ENCODE peak calls at places on chromosomes 7 and 10, in nine cellular contexts. T is A549; F is adrenal gland; A is epithelial cell of esophagus; O is brain microvascular endothelial cell; G is AG10803; W is sigmoid colon; D is CD8-positive, alpha-beta T cell; V is body of pancreas. K is an unnamed sample.

GRCh38 chr10:23035569-23035968 is 59.8 kb upstream of the MSRB2 start:
- DNase-seq in T (no peak), F (no peak), A (peak; percentile 26), O (peak; percentile 20), G (no peak), W (no peak), D (no peak), V (no peak), K (no peak)

GRCh38 chr10:5509236-5509635 is 9.9 kb upstream of the CALML5 start:
- DNase-seq in T (no peak), F (no peak), A (peak; percentile 48), O (no peak), G (no peak), W (no peak), D (no peak), V (no peak), K (no peak)

GRCh38 chr7:6438427-6438826 is 9.3 kb downstream of the DAGLB start:
- DNase-seq in T (no peak), F (no peak), A (no peak), O (no peak), G (no peak), W (no peak), D (no peak), V (no peak), K (no peak)

GRCh38 chr7:90209776-90210175 is 1.8 kb upstream of the STEAP2 start:
- DNase-seq in T (no peak), F (no peak), A (peak; percentile 50), O (no peak), G (peak; percentile 38), W (no peak), D (no peak), V (no peak), K (no peak)

GRCh38 chr7:78018541-78019456 is 220.2 kb downstream of the PHTF2 start:
- DNase-seq in T (peak; percentile 14), F (peak; percentile 72), A (no peak), O (peak; percentile 14), G (peak; percentile 54), W (peak; percentile 77), D (no peak), V (peak; percentile 19), K (no peak)

GRCh38 chr7:98603010-98603777 is 13.9 kb upstream of the NPTX2 start:
- DNase-seq in T (no peak), F (no peak), A (no peak), O (no peak), G (no peak), W (no peak), D (no peak), V (no peak), K (no peak)

GRCh38 chr7:74568658-74569057 is 88.9 kb upstream of the GTF2I start:
- DNase-seq in T (no peak), F (no peak), A (no peak), O (no peak), G (no peak), W (no peak), D (no peak), V (no peak), K (no peak)

GRCh38 chr10:88361494-88361893 is 221.6 kb downstream of the RNLS start:
- DNase-seq in T (no peak), F (no peak), A (no peak), O (no peak), G (no peak), W (no peak), D (no peak), V (no peak), K (no peak)

GRCh38 chr10:92142512-92142911 is 148.4 kb downstream of the CPEB3 start:
- DNase-seq in T (no peak), F (no peak), A (no peak), O (no peak), G (no peak), W (no peak), D (no peak), V (no peak), K (no peak)

GRCh38 chr7:151060416-151061234 is 1.2 kb downstream of the SLC4A2 start:
- DNase-seq in T (peak; percentile 79), F (no peak), A (peak; percentile 37), O (no peak), G (no peak), W (peak; percentile 82), D (no peak), V (peak; percentile 53), K (no peak)

GRCh38 chr7:151060113-151060415 is 675 bp downstream of the SLC4A2 start:
- DNase-seq in T (peak; percentile 48), F (no peak), A (no peak), O (no peak), G (no peak), W (no peak), D (no peak), V (no peak), K (no peak)

GRCh38 chr7:151058766-151059361 is 525 bp upstream of the SLC4A2 start:
- DNase-seq in T (no peak), F (no peak), A (peak; percentile 27), O (no peak), G (peak; percentile 45), W (no peak), D (no peak), V (no peak), K (no peak)

GRCh38 chr7:151057989-151058765 is 480 bp upstream of the CDK5 start:
- DNase-seq in T (peak; percentile 99), F (peak; percentile 100), A (peak; percentile 100), O (peak; percentile 100), G (peak; percentile 100), W (peak; percentile 100), D (peak; percentile 96), V (peak; percentile 99), K (peak; percentile 100)

DNA sequence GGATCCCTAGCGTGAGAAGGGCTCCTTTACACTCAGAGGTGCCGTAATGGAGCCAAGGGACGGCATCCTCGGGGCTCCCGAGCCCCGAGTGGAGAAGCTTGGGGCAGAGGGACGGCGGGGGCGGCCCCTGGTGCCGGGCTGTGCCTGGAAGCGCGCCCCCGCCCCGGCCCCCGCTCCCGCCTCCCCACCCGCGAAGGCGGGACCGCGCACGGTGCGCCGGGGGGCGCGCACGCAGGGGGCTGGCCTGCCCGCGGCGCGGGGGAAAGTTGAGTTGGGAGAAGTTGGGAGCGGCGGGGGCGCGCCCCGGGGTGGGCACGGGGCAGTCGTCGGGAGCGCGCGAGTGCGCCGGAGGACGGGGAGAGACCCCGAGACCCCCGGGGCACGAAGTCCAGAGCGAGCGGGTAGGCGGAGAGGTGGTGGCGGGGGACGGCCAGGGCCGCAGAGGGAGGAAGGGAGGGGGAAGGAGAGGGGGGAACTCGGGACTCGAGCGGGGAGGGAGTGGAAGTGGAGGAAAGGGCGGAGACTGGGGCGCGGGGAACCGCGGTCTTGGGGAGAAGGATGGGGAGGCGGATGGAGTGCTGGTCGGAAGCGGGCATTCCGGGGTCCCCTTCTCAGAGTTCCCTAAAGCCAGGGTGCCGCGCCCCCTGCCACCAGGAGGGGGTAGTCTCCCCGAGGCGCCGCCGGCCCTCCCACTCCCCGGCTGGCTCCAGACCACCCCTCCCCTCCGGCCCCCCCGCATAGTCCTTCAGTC is at the start of gene SLC4A2:
- DNase-seq in T (peak; percentile 90), F (peak; percentile 80), A (peak; percentile 69), O (peak; percentile 42), G (peak; percentile 63), W (peak; percentile 94), D (peak; percentile 72), V (peak; percentile 75), K (no peak)
- TF ChIP-seq CTCF in T (peak; percentile 23), F (no peak), A (peak; percentile 43), O (peak; percentile 70), G (peak; percentile 38), W (peak; percentile 16), D (peak; percentile 52), V (peak; percentile 33), K (peak; percentile 29)

DNA sequence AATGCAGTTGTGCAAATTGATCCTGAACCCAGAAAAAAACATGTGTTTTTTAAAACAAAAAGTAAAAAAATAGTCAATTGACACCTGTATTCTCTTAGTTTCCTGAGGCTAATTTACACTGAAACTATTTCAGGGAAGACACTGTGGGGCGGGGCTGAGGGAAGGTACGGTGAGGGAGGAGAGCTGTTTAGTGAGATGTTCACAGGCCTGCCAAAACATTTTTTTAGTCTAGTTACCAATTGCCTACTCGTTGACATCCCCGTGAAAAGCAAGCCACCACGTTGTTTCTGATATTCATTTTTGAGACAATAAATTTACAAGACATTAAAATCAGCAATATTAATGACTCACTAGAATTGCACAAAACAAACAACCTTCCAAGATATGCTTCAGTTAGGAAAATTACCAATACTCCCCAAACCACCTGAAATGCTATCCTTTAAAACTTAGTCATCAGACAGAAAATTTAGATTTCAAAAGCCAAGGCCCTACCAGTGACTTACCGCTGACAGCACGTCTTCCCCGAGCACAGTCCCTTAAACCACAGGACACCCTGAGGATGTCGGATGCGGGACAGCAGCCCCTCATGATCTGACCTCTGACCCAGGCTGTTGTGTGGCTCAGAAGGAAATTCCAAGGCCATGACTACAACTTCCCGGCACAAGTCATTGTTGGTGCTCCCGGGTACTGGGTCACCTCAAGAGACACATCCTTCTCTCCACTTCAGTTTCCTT is 279.2 kb downstream of the PRPF18 start:
- DNase-seq in T (peak; percentile 76), F (peak; percentile 79), A (peak; percentile 70), O (peak; percentile 80), G (peak; percentile 62), W (peak; percentile 55), D (no peak), V (no peak), K (no peak)
- H3K4me3 ChIP-seq in T (no peak overlapping the region), F (no peak overlapping the region), A (no peak overlapping the region), O (no peak overlapping the region), G (no peak overlapping the region), W (no peak overlapping the region), D (no peak overlapping the region), V (no peak overlapping the region), K (no peak overlapping the region)

DNA sequence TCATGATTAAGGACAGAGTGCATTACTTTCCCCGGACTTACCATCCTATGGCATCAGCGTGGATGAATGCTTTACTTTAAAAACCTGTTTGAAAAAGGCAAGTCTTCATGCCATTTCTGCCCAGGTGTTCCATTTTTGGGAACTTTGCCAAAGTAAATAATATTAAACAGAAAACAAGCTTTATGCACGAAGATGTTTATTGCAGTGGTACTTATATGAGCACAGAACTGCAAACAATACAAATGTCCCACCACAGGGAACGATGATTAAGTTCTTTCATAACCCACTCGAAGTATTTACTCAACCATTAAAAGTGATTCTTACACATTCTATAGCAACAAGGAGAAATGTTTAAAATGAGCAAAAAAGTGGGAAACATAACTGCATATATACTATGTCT is 109.7 kb upstream of the GDF10 start:
- DNase-seq in T (no peak), F (no peak), A (peak; percentile 8), O (no peak), G (no peak), W (no peak), D (no peak), V (no peak), K (peak; percentile 92)
- TF ChIP-seq CTCF in T (no peak), F (no peak), A (no peak), O (no peak), G (no peak), W (no peak), D (no peak), V (no peak), K (no peak)

DNA sequence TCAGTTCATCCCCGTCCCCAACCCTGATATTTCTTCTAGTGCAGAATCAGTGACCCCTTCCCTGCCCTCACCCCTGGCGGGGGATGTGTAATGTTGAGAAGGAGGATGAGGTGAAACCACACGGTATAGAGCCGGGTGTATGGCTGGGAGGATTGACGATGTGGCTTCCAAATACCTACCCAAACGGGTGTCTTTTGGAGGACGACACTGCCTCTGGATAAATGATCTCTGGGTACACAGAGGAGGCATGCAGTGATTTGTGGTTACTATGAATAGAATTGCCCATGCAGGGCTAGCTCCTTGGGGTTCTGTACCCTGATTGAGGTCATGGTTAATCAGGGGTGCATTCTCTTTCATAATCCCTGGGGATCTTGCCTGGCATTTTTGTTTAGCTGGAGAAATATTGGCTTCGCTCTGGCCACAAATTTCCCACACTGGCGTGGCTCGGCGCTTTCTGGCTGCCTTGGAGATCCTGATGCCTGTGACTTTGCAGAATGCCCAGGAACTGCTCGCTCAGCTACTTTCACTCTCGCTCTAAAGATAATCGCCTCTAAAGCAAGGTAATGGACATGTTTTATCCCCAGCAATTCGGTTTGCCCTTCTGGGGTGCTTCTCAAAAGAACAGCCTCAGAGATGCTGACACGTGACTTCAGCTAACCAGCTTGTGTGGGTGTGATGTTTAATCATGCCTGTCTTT is 89.3 kb downstream of the RBM20 start:
- DNase-seq in T (no peak), F (peak; percentile 56), A (no peak), O (peak; percentile 72), G (no peak), W (no peak), D (no peak), V (peak; percentile 32), K (no peak)
- H3K4me3 ChIP-seq in T (peak overlapping the region; percentile 25), F (no peak overlapping the region), A (no peak overlapping the region), O (peak overlapping the region; percentile 30), G (no peak overlapping the region), W (peak overlapping the region; percentile 3), D (no peak overlapping the region), V (no peak overlapping the region), K (peak overlapping the region; percentile 31)